ENCODE peak calls at places on chromosomes 2 and 18, in seven cellular contexts. One of them, this sample, is unnamed.

GRCh38 chr2:236241181-236242056 is 22.8 kb downstream of the ASB18 start:
- DNase-seq in epithelial cell of esophagus: no peak
- DNase-seq in NCI-H1436: no peak
- DNase-seq in WTC11: no peak
- DNase-seq in A549: no peak
- DNase-seq in activated CD4-positive, CD25-positive, alpha-beta regulatory T cell treated with anti-CD3 and anti-CD28 coated beads, Interleukin-2, amount 50 U/mL, for 72 hours: no peak
- DNase-seq in NCI-H1092: no peak
- DNase-seq in this sample: no peak

GRCh38 chr2:38720613-38721241 is 30.4 kb downstream of the SRSF7 start:
- DNase-seq in epithelial cell of esophagus: peak
- DNase-seq in NCI-H1436: no peak
- DNase-seq in WTC11: no peak
- DNase-seq in A549: no peak
- DNase-seq in activated CD4-positive, CD25-positive, alpha-beta regulatory T cell treated with anti-CD3 and anti-CD28 coated beads, Interleukin-2, amount 50 U/mL, for 72 hours: no peak
- DNase-seq in NCI-H1092: peak
- DNase-seq in this sample: no peak

GRCh38 chr18:48488388-48488850 is 50.4 kb upstream of the CTIF start:
- DNase-seq in epithelial cell of esophagus: peak
- DNase-seq in NCI-H1436: no peak
- DNase-seq in WTC11: no peak
- DNase-seq in A549: peak
- DNase-seq in activated CD4-positive, CD25-positive, alpha-beta regulatory T cell treated with anti-CD3 and anti-CD28 coated beads, Interleukin-2, amount 50 U/mL, for 72 hours: no peak
- DNase-seq in NCI-H1092: no peak
- DNase-seq in this sample: no peak

GRCh38 chr2:38947241-38948239 is 57.9 kb downstream of the ARHGEF33 start:
- DNase-seq in epithelial cell of esophagus: peak
- DNase-seq in NCI-H1436: peak
- DNase-seq in WTC11: peak
- DNase-seq in A549: peak
- DNase-seq in activated CD4-positive, CD25-positive, alpha-beta regulatory T cell treated with anti-CD3 and anti-CD28 coated beads, Interleukin-2, amount 50 U/mL, for 72 hours: peak
- DNase-seq in NCI-H1092: peak
- DNase-seq in this sample: peak

GRCh38 chr18:48934708-48935432 is 15.9 kb downstream of the SMAD7 start:
- DNase-seq in epithelial cell of esophagus: no peak
- DNase-seq in NCI-H1436: no peak
- DNase-seq in WTC11: no peak
- DNase-seq in A549: no peak
- DNase-seq in activated CD4-positive, CD25-positive, alpha-beta regulatory T cell treated with anti-CD3 and anti-CD28 coated beads, Interleukin-2, amount 50 U/mL, for 72 hours: no peak
- DNase-seq in NCI-H1092: no peak
- DNase-seq in this sample: no peak

GRCh38 chr2:74186038-74186437 is 7.4 kb upstream of the MOB1A start:
- DNase-seq in epithelial cell of esophagus: no peak
- DNase-seq in NCI-H1436: no peak
- DNase-seq in WTC11: no peak
- DNase-seq in A549: no peak
- DNase-seq in activated CD4-positive, CD25-positive, alpha-beta regulatory T cell treated with anti-CD3 and anti-CD28 coated beads, Interleukin-2, amount 50 U/mL, for 72 hours: no peak
- DNase-seq in NCI-H1092: no peak
- DNase-seq in this sample: no peak

GRCh38 chr2:17311771-17312511 is 206.3 kb downstream of the RAD51AP2 start:
- DNase-seq in epithelial cell of esophagus: no peak
- DNase-seq in NCI-H1436: no peak
- DNase-seq in WTC11: no peak
- DNase-seq in A549: no peak
- DNase-seq in activated CD4-positive, CD25-positive, alpha-beta regulatory T cell treated with anti-CD3 and anti-CD28 coated beads, Interleukin-2, amount 50 U/mL, for 72 hours: no peak
- DNase-seq in NCI-H1092: no peak
- DNase-seq in this sample: no peak

GRCh38 chr2:24304098-24304497 is 56.2 kb downstream of the ITSN2 start:
- DNase-seq in epithelial cell of esophagus: peak
- DNase-seq in NCI-H1436: no peak
- DNase-seq in WTC11: no peak
- DNase-seq in A549: no peak
- DNase-seq in activated CD4-positive, CD25-positive, alpha-beta regulatory T cell treated with anti-CD3 and anti-CD28 coated beads, Interleukin-2, amount 50 U/mL, for 72 hours: no peak
- DNase-seq in NCI-H1092: peak
- DNase-seq in this sample: no peak

GRCh38 chr2:212032032-212032431 is 506.6 kb downstream of the ERBB4 start:
- DNase-seq in epithelial cell of esophagus: peak
- DNase-seq in NCI-H1436: no peak
- DNase-seq in WTC11: no peak
- DNase-seq in A549: no peak
- DNase-seq in activated CD4-positive, CD25-positive, alpha-beta regulatory T cell treated with anti-CD3 and anti-CD28 coated beads, Interleukin-2, amount 50 U/mL, for 72 hours: no peak
- DNase-seq in NCI-H1092: no peak
- DNase-seq in this sample: no peak

GRCh38 chr2:69026026-69026425 is 13.0 kb downstream of the ANTXR1 start:
- DNase-seq in epithelial cell of esophagus: peak
- DNase-seq in NCI-H1436: no peak
- DNase-seq in WTC11: peak
- DNase-seq in A549: no peak
- DNase-seq in activated CD4-positive, CD25-positive, alpha-beta regulatory T cell treated with anti-CD3 and anti-CD28 coated beads, Interleukin-2, amount 50 U/mL, for 72 hours: no peak
- DNase-seq in NCI-H1092: peak
- DNase-seq in this sample: no peak

GRCh38 chr2:160288324-160288723 is 88.3 kb upstream of the ITGB6 start:
- DNase-seq in epithelial cell of esophagus: peak
- DNase-seq in NCI-H1436: no peak
- DNase-seq in WTC11: no peak
- DNase-seq in A549: no peak
- DNase-seq in activated CD4-positive, CD25-positive, alpha-beta regulatory T cell treated with anti-CD3 and anti-CD28 coated beads, Interleukin-2, amount 50 U/mL, for 72 hours: no peak
- DNase-seq in NCI-H1092: no peak
- DNase-seq in this sample: no peak

GRCh38 chr2:171225989-171226388 is 65.3 kb upstream of the TLK1 start:
- DNase-seq in epithelial cell of esophagus: no peak
- DNase-seq in NCI-H1436: no peak
- DNase-seq in WTC11: no peak
- DNase-seq in A549: no peak
- DNase-seq in activated CD4-positive, CD25-positive, alpha-beta regulatory T cell treated with anti-CD3 and anti-CD28 coated beads, Interleukin-2, amount 50 U/mL, for 72 hours: no peak
- DNase-seq in NCI-H1092: no peak
- DNase-seq in this sample: no peak

GRCh38 chr2:56654936-56655335 is 471.1 kb downstream of the CCDC85A start:
- DNase-seq in epithelial cell of esophagus: no peak
- DNase-seq in NCI-H1436: no peak
- DNase-seq in WTC11: no peak
- DNase-seq in A549: no peak
- DNase-seq in activated CD4-positive, CD25-positive, alpha-beta regulatory T cell treated with anti-CD3 and anti-CD28 coated beads, Interleukin-2, amount 50 U/mL, for 72 hours: no peak
- DNase-seq in NCI-H1092: no peak
- DNase-seq in this sample: no peak

GRCh38 chr18:79343567-79344207 is 52.0 kb upstream of the NFATC1 start:
- DNase-seq in epithelial cell of esophagus: peak
- DNase-seq in NCI-H1436: no peak
- DNase-seq in WTC11: no peak
- DNase-seq in A549: peak
- DNase-seq in activated CD4-positive, CD25-positive, alpha-beta regulatory T cell treated with anti-CD3 and anti-CD28 coated beads, Interleukin-2, amount 50 U/mL, for 72 hours: no peak
- DNase-seq in NCI-H1092: no peak
- DNase-seq in this sample: no peak

GRCh38 chr18:48217306-48218250 is 191.6 kb downstream of the ZBTB7C start:
- DNase-seq in epithelial cell of esophagus: no peak
- DNase-seq in NCI-H1436: no peak
- DNase-seq in WTC11: no peak
- DNase-seq in A549: no peak
- DNase-seq in activated CD4-positive, CD25-positive, alpha-beta regulatory T cell treated with anti-CD3 and anti-CD28 coated beads, Interleukin-2, amount 50 U/mL, for 72 hours: no peak
- DNase-seq in NCI-H1092: peak
- DNase-seq in this sample: no peak

GRCh38 chr2:61361068-61361467 is 109.8 kb downstream of the USP34 start:
- DNase-seq in epithelial cell of esophagus: no peak
- DNase-seq in NCI-H1436: no peak
- DNase-seq in WTC11: no peak
- DNase-seq in A549: no peak
- DNase-seq in activated CD4-positive, CD25-positive, alpha-beta regulatory T cell treated with anti-CD3 and anti-CD28 coated beads, Interleukin-2, amount 50 U/mL, for 72 hours: no peak
- DNase-seq in NCI-H1092: no peak
- DNase-seq in this sample: no peak

GRCh38 chr2:239674101-239674980 is 273.5 kb upstream of the HDAC4 start:
- DNase-seq in epithelial cell of esophagus: no peak
- DNase-seq in NCI-H1436: no peak
- DNase-seq in WTC11: no peak
- DNase-seq in A549: no peak
- DNase-seq in activated CD4-positive, CD25-positive, alpha-beta regulatory T cell treated with anti-CD3 and anti-CD28 coated beads, Interleukin-2, amount 50 U/mL, for 72 hours: no peak
- DNase-seq in NCI-H1092: no peak
- DNase-seq in this sample: no peak

GRCh38 chr2:69720404-69720803 is 21.5 kb upstream of the ANXA4 start:
- DNase-seq in epithelial cell of esophagus: no peak
- DNase-seq in NCI-H1436: no peak
- DNase-seq in WTC11: no peak
- DNase-seq in A549: no peak
- DNase-seq in activated CD4-positive, CD25-positive, alpha-beta regulatory T cell treated with anti-CD3 and anti-CD28 coated beads, Interleukin-2, amount 50 U/mL, for 72 hours: no peak
- DNase-seq in NCI-H1092: no peak
- DNase-seq in this sample: no peak

GRCh38 chr18:67845035-67845434 is 328.5 kb upstream of the DSEL start:
- DNase-seq in epithelial cell of esophagus: peak
- DNase-seq in NCI-H1436: no peak
- DNase-seq in WTC11: no peak
- DNase-seq in A549: no peak
- DNase-seq in activated CD4-positive, CD25-positive, alpha-beta regulatory T cell treated with anti-CD3 and anti-CD28 coated beads, Interleukin-2, amount 50 U/mL, for 72 hours: no peak
- DNase-seq in NCI-H1092: no peak
- DNase-seq in this sample: no peak

GRCh38 chr2:98463081-98463481 is 18.4 kb downstream of the INPP4A start:
- DNase-seq in epithelial cell of esophagus: no peak
- DNase-seq in NCI-H1436: no peak
- DNase-seq in WTC11: no peak
- DNase-seq in A549: no peak
- DNase-seq in activated CD4-positive, CD25-positive, alpha-beta regulatory T cell treated with anti-CD3 and anti-CD28 coated beads, Interleukin-2, amount 50 U/mL, for 72 hours: no peak
- DNase-seq in NCI-H1092: no peak
- DNase-seq in this sample: no peak

GRCh38 chr18:65477450-65477849 is 273.4 kb upstream of the CDH7 start:
- DNase-seq in epithelial cell of esophagus: no peak
- DNase-seq in NCI-H1436: no peak
- DNase-seq in WTC11: no peak
- DNase-seq in A549: no peak
- DNase-seq in activated CD4-positive, CD25-positive, alpha-beta regulatory T cell treated with anti-CD3 and anti-CD28 coated beads, Interleukin-2, amount 50 U/mL, for 72 hours: no peak
- DNase-seq in NCI-H1092: no peak
- DNase-seq in this sample: no peak

GRCh38 chr2:192500550-192501200 is 305.9 kb upstream of the TMEFF2 start:
- DNase-seq in epithelial cell of esophagus: peak
- DNase-seq in NCI-H1436: no peak
- DNase-seq in WTC11: no peak
- DNase-seq in A549: no peak
- DNase-seq in activated CD4-positive, CD25-positive, alpha-beta regulatory T cell treated with anti-CD3 and anti-CD28 coated beads, Interleukin-2, amount 50 U/mL, for 72 hours: no peak
- DNase-seq in NCI-H1092: no peak
- DNase-seq in this sample: no peak

GRCh38 chr2:1328684-1329083 is 84.6 kb upstream of the TPO start:
- DNase-seq in epithelial cell of esophagus: no peak
- DNase-seq in NCI-H1436: no peak
- DNase-seq in WTC11: no peak
- DNase-seq in A549: no peak
- DNase-seq in activated CD4-positive, CD25-positive, alpha-beta regulatory T cell treated with anti-CD3 and anti-CD28 coated beads, Interleukin-2, amount 50 U/mL, for 72 hours: no peak
- DNase-seq in NCI-H1092: no peak
- DNase-seq in this sample: no peak

GRCh38 chr2:206442854-206443734 is at the start of gene ADAM23:
- DNase-seq in epithelial cell of esophagus: peak
- DNase-seq in NCI-H1436: peak
- DNase-seq in WTC11: peak
- DNase-seq in A549: peak
- DNase-seq in activated CD4-positive, CD25-positive, alpha-beta regulatory T cell treated with anti-CD3 and anti-CD28 coated beads, Interleukin-2, amount 50 U/mL, for 72 hours: no peak
- DNase-seq in NCI-H1092: peak
- DNase-seq in this sample: peak

GRCh38 chr2:190961918-190962487 is 52.0 kb downstream of the STAT1 start:
- DNase-seq in epithelial cell of esophagus: no peak
- DNase-seq in NCI-H1436: no peak
- DNase-seq in WTC11: no peak
- DNase-seq in A549: no peak
- DNase-seq in activated CD4-positive, CD25-positive, alpha-beta regulatory T cell treated with anti-CD3 and anti-CD28 coated beads, Interleukin-2, amount 50 U/mL, for 72 hours: no peak
- DNase-seq in NCI-H1092: no peak
- DNase-seq in this sample: no peak

GRCh38 chr18:26052497-26052896 is 37.9 kb downstream of the SS18 start:
- DNase-seq in epithelial cell of esophagus: peak
- DNase-seq in NCI-H1436: no peak
- DNase-seq in WTC11: no peak
- DNase-seq in A549: no peak
- DNase-seq in activated CD4-positive, CD25-positive, alpha-beta regulatory T cell treated with anti-CD3 and anti-CD28 coated beads, Interleukin-2, amount 50 U/mL, for 72 hours: no peak
- DNase-seq in NCI-H1092: no peak
- DNase-seq in this sample: no peak

GRCh38 chr2:212970132-212970531 is 181.3 kb downstream of the IKZF2 start:
- DNase-seq in epithelial cell of esophagus: peak
- DNase-seq in NCI-H1436: no peak
- DNase-seq in WTC11: no peak
- DNase-seq in A549: no peak
- DNase-seq in activated CD4-positive, CD25-positive, alpha-beta regulatory T cell treated with anti-CD3 and anti-CD28 coated beads, Interleukin-2, amount 50 U/mL, for 72 hours: no peak
- DNase-seq in NCI-H1092: no peak
- DNase-seq in this sample: no peak

GRCh38 chr2:65551528-65551927 is 119.1 kb upstream of the SPRED2 start:
- DNase-seq in epithelial cell of esophagus: no peak
- DNase-seq in NCI-H1436: no peak
- DNase-seq in WTC11: no peak
- DNase-seq in A549: no peak
- DNase-seq in activated CD4-positive, CD25-positive, alpha-beta regulatory T cell treated with anti-CD3 and anti-CD28 coated beads, Interleukin-2, amount 50 U/mL, for 72 hours: no peak
- DNase-seq in NCI-H1092: no peak
- DNase-seq in this sample: no peak

GRCh38 chr18:3721771-3722661 is 272.0 kb downstream of the TGIF1 start:
- DNase-seq in epithelial cell of esophagus: no peak
- DNase-seq in NCI-H1436: no peak
- DNase-seq in WTC11: no peak
- DNase-seq in A549: no peak
- DNase-seq in activated CD4-positive, CD25-positive, alpha-beta regulatory T cell treated with anti-CD3 and anti-CD28 coated beads, Interleukin-2, amount 50 U/mL, for 72 hours: no peak
- DNase-seq in NCI-H1092: no peak
- DNase-seq in this sample: no peak

GRCh38 chr2:120845281-120845680 is 109.6 kb downstream of the GLI2 start:
- DNase-seq in epithelial cell of esophagus: no peak
- DNase-seq in NCI-H1436: no peak
- DNase-seq in WTC11: no peak
- DNase-seq in A549: no peak
- DNase-seq in activated CD4-positive, CD25-positive, alpha-beta regulatory T cell treated with anti-CD3 and anti-CD28 coated beads, Interleukin-2, amount 50 U/mL, for 72 hours: no peak
- DNase-seq in NCI-H1092: no peak
- DNase-seq in this sample: no peak

GRCh38 chr2:239908308-239908707 is 116.8 kb downstream of the NDUFA10 start:
- DNase-seq in epithelial cell of esophagus: no peak
- DNase-seq in NCI-H1436: no peak
- DNase-seq in WTC11: no peak
- DNase-seq in A549: no peak
- DNase-seq in activated CD4-positive, CD25-positive, alpha-beta regulatory T cell treated with anti-CD3 and anti-CD28 coated beads, Interleukin-2, amount 50 U/mL, for 72 hours: no peak
- DNase-seq in NCI-H1092: no peak
- DNase-seq in this sample: no peak

GRCh38 chr2:74575320-74575719 is 20.8 kb downstream of the DOK1 start:
- DNase-seq in epithelial cell of esophagus: no peak
- DNase-seq in NCI-H1436: no peak
- DNase-seq in WTC11: no peak
- DNase-seq in A549: no peak
- DNase-seq in activated CD4-positive, CD25-positive, alpha-beta regulatory T cell treated with anti-CD3 and anti-CD28 coated beads, Interleukin-2, amount 50 U/mL, for 72 hours: no peak
- DNase-seq in NCI-H1092: no peak
- DNase-seq in this sample: no peak

GRCh38 chr18:43661570-43661969 is 384.3 kb upstream of the SYT4 start:
- DNase-seq in epithelial cell of esophagus: peak
- DNase-seq in NCI-H1436: peak
- DNase-seq in WTC11: peak
- DNase-seq in A549: no peak
- DNase-seq in activated CD4-positive, CD25-positive, alpha-beta regulatory T cell treated with anti-CD3 and anti-CD28 coated beads, Interleukin-2, amount 50 U/mL, for 72 hours: no peak
- DNase-seq in NCI-H1092: peak
- DNase-seq in this sample: no peak

GRCh38 chr2:134259571-134259970 is 5.7 kb downstream of the MGAT5 start:
- DNase-seq in epithelial cell of esophagus: no peak
- DNase-seq in NCI-H1436: no peak
- DNase-seq in WTC11: no peak
- DNase-seq in A549: no peak
- DNase-seq in activated CD4-positive, CD25-positive, alpha-beta regulatory T cell treated with anti-CD3 and anti-CD28 coated beads, Interleukin-2, amount 50 U/mL, for 72 hours: no peak
- DNase-seq in NCI-H1092: no peak
- DNase-seq in this sample: no peak

GRCh38 chr2:240915526-240916335 is 9.6 kb downstream of the CROCC2 start:
- DNase-seq in epithelial cell of esophagus: no peak
- DNase-seq in NCI-H1436: no peak
- DNase-seq in WTC11: peak
- DNase-seq in A549: no peak
- DNase-seq in activated CD4-positive, CD25-positive, alpha-beta regulatory T cell treated with anti-CD3 and anti-CD28 coated beads, Interleukin-2, amount 50 U/mL, for 72 hours: no peak
- DNase-seq in NCI-H1092: no peak
- DNase-seq in this sample: no peak

GRCh38 chr18:28736223-28736622 is 559.3 kb upstream of the CDH2 start:
- DNase-seq in epithelial cell of esophagus: no peak
- DNase-seq in NCI-H1436: no peak
- DNase-seq in WTC11: no peak
- DNase-seq in A549: no peak
- DNase-seq in activated CD4-positive, CD25-positive, alpha-beta regulatory T cell treated with anti-CD3 and anti-CD28 coated beads, Interleukin-2, amount 50 U/mL, for 72 hours: no peak
- DNase-seq in NCI-H1092: no peak
- DNase-seq in this sample: no peak

GRCh38 chr2:48457227-48457626 is 72.7 kb upstream of the STON1 start:
- DNase-seq in epithelial cell of esophagus: no peak
- DNase-seq in NCI-H1436: no peak
- DNase-seq in WTC11: no peak
- DNase-seq in A549: no peak
- DNase-seq in activated CD4-positive, CD25-positive, alpha-beta regulatory T cell treated with anti-CD3 and anti-CD28 coated beads, Interleukin-2, amount 50 U/mL, for 72 hours: no peak
- DNase-seq in NCI-H1092: no peak
- DNase-seq in this sample: no peak

GRCh38 chr2:238632181-238633060 is 205.7 kb downstream of the ASB1 start:
- DNase-seq in epithelial cell of esophagus: no peak
- DNase-seq in NCI-H1436: no peak
- DNase-seq in WTC11: no peak
- DNase-seq in A549: no peak
- DNase-seq in activated CD4-positive, CD25-positive, alpha-beta regulatory T cell treated with anti-CD3 and anti-CD28 coated beads, Interleukin-2, amount 50 U/mL, for 72 hours: no peak
- DNase-seq in NCI-H1092: no peak
- DNase-seq in this sample: no peak